ENCODE peak calls at places on chromosomes 1 and 21, in five cellular contexts. One of them, this sample, is unnamed.

GRCh38 chr1:4124631-4125145 is 224.6 kb upstream of the C1orf174 start:
- DNase-seq in left ventricle myocardium superior: no peak
- DNase-seq in T-helper 1 cell: no peak
- DNase-seq in fibroblast of lung: no peak
- DNase-seq in Panc1: no peak
- DNase-seq in this sample: no peak

GRCh38 chr1:15151377-15151806 is 2.2 kb upstream of the TMEM51 start:
- DNase-seq in left ventricle myocardium superior: no peak
- DNase-seq in Panc1: no peak
- DNase-seq in T-helper 1 cell: no peak
- DNase-seq in fibroblast of lung: no peak
- DNase-seq in this sample: peak; percentile 96

GRCh38 chr21:41326414-41327080 is 9.9 kb downstream of the FAM3B start:
- DNase-seq in Panc1: no peak
- DNase-seq in T-helper 1 cell: no peak
- DNase-seq in fibroblast of lung: no peak
- DNase-seq in left ventricle myocardium superior: no peak
- DNase-seq in this sample: no peak

GRCh38 chr1:200778766-200779165 is 40.1 kb downstream of the CAMSAP2 start:
- DNase-seq in T-helper 1 cell: no peak
- DNase-seq in Panc1: no peak
- DNase-seq in left ventricle myocardium superior: peak; percentile 33
- DNase-seq in fibroblast of lung: no peak
- DNase-seq in this sample: no peak

GRCh38 chr1:38071530-38072266 is 25.1 kb upstream of the POU3F1 start:
- DNase-seq in fibroblast of lung: peak; percentile 27
- DNase-seq in Panc1: peak; percentile 25
- DNase-seq in left ventricle myocardium superior: no peak
- DNase-seq in T-helper 1 cell: no peak
- DNase-seq in this sample: no peak

GRCh38 chr1:65494671-65495070 is 74.2 kb downstream of the LEPR start:
- DNase-seq in T-helper 1 cell: no peak
- DNase-seq in fibroblast of lung: no peak
- DNase-seq in left ventricle myocardium superior: no peak
- DNase-seq in Panc1: no peak
- DNase-seq in this sample: no peak

GRCh38 chr1:167602840-167603239 is 27.2 kb upstream of the RCSD1 start:
- DNase-seq in fibroblast of lung: no peak
- DNase-seq in Panc1: no peak
- DNase-seq in left ventricle myocardium superior: no peak
- DNase-seq in T-helper 1 cell: no peak
- DNase-seq in this sample: no peak

GRCh38 chr1:220734571-220735326 is 13.4 kb upstream of the MTARC2 start:
- DNase-seq in T-helper 1 cell: no peak
- DNase-seq in left ventricle myocardium superior: no peak
- DNase-seq in fibroblast of lung: peak; percentile 82
- DNase-seq in Panc1: no peak
- DNase-seq in this sample: no peak

GRCh38 chr21:45405819-45406762 is 1.1 kb downstream of the COL18A1 start:
- DNase-seq in fibroblast of lung: peak; percentile 68
- DNase-seq in T-helper 1 cell: no peak
- DNase-seq in left ventricle myocardium superior: peak; percentile 58
- DNase-seq in Panc1: no peak
- DNase-seq in this sample: peak; percentile 66

GRCh38 chr1:67970088-67970487 is 80.3 kb downstream of the DIRAS3 start:
- DNase-seq in T-helper 1 cell: no peak
- DNase-seq in left ventricle myocardium superior: no peak
- DNase-seq in Panc1: peak; percentile 13
- DNase-seq in fibroblast of lung: peak; percentile 96
- DNase-seq in this sample: no peak

GRCh38 chr21:41444703-41445464 is 18.8 kb downstream of the MX1 start:
- DNase-seq in Panc1: no peak
- DNase-seq in left ventricle myocardium superior: no peak
- DNase-seq in T-helper 1 cell: no peak
- DNase-seq in fibroblast of lung: no peak
- DNase-seq in this sample: no peak

GRCh38 chr1:38013027-38013588 is 574 bp downstream of the UTP11 start:
- DNase-seq in fibroblast of lung: peak; percentile 78
- DNase-seq in T-helper 1 cell: no peak
- DNase-seq in Panc1: no peak
- DNase-seq in left ventricle myocardium superior: no peak
- DNase-seq in this sample: no peak

GRCh38 chr1:212368073-212368484 is 46.6 kb downstream of the PACC1 start:
- DNase-seq in Panc1: peak; percentile 42
- DNase-seq in fibroblast of lung: peak; percentile 59
- DNase-seq in left ventricle myocardium superior: no peak
- DNase-seq in T-helper 1 cell: peak; percentile 48
- DNase-seq in this sample: peak; percentile 81

GRCh38 chr21:29343517-29343916 is 44.8 kb downstream of the BACH1 start:
- DNase-seq in Panc1: no peak
- DNase-seq in fibroblast of lung: peak; percentile 96
- DNase-seq in left ventricle myocardium superior: no peak
- DNase-seq in T-helper 1 cell: no peak
- DNase-seq in this sample: no peak

GRCh38 chr1:174726167-174726879 is 273.4 kb upstream of the CACYBP start:
- DNase-seq in Panc1: no peak
- DNase-seq in T-helper 1 cell: no peak
- DNase-seq in fibroblast of lung: peak; percentile 21
- DNase-seq in left ventricle myocardium superior: no peak
- DNase-seq in this sample: no peak

GRCh38 chr1:205706601-205707502 is 26.5 kb upstream of the SLC45A3 start:
- DNase-seq in Panc1: no peak
- DNase-seq in left ventricle myocardium superior: no peak
- DNase-seq in fibroblast of lung: no peak
- DNase-seq in T-helper 1 cell: no peak
- DNase-seq in this sample: no peak